ENCODE peak calls at places on chromosomes 12 and 14, in four cellular contexts. V is GM20000, H is HEK293T, X is ELR. Z is an unnamed sample.

GRCh38 chr14:74502236-74503019 is 8.9 kb downstream of the ISCA2 start:
- DNase-seq in X (peak), H (peak), V (peak), Z (no peak)

GRCh38 chr12:11727133-11727664 is 77.7 kb downstream of the ETV6 start:
- DNase-seq in X (no peak), H (no peak), V (no peak), Z (no peak)

GRCh38 chr12:96047621-96048211 is 12.3 kb upstream of the LTA4H start:
- DNase-seq in V (peak), X (peak), H (no peak), Z (peak)

GRCh38 chr12:71456316-71456715 is 16.7 kb downstream of the LGR5 start:
- DNase-seq in H (no peak), X (no peak), V (no peak), Z (peak)

GRCh38 chr12:52217223-52217622 is 15.8 kb upstream of the KRT7 start:
- DNase-seq in X (no peak), V (no peak), H (no peak), Z (peak)

GRCh38 chr12:115313929-115314328 is 630.0 kb upstream of the TBX3 start:
- DNase-seq in H (no peak), X (peak), V (no peak), Z (no peak)

GRCh38 chr12:107263980-107264379 is 170.6 kb upstream of the CRY1 start:
- DNase-seq in X (no peak), H (no peak), V (no peak), Z (no peak)

GRCh38 chr14:105047283-105048016 is 17.8 kb downstream of the GPR132 start:
- DNase-seq in X (no peak), V (no peak), H (no peak), Z (no peak)

GRCh38 chr12:55706840-55707671 is 648 bp downstream of the ITGA7 start:
- DNase-seq in X (peak), V (no peak), H (peak), Z (no peak)

GRCh38 chr12:32108829-32109228 is 2.2 kb downstream of the BICD1 start:
- DNase-seq in X (no peak), V (no peak), H (no peak), Z (no peak)

GRCh38 chr12:131075194-131075593 is 121.5 kb downstream of the ADGRD1 start:
- DNase-seq in V (no peak), X (no peak), H (no peak), Z (no peak)

GRCh38 chr12:98352218-98352811 is 163.1 kb upstream of the TMPO start:
- DNase-seq in H (no peak), X (peak), V (no peak), Z (no peak)

GRCh38 chr12:59646636-59647035 is 50.8 kb downstream of the SLC16A7 start:
- DNase-seq in H (no peak), X (no peak), V (no peak), Z (no peak)

GRCh38 chr14:53278602-53279506 is 125.7 kb upstream of the DDHD1 start:
- DNase-seq in V (no peak), X (peak), H (no peak), Z (peak)

GRCh38 chr12:50597200-50598195 is 92.7 kb downstream of the DIP2B start:
- DNase-seq in H (no peak), V (peak), X (peak), Z (no peak)

GRCh38 chr14:53979747-53980642 is 23.4 kb upstream of the BMP4 start:
- DNase-seq in V (no peak), H (no peak), X (peak), Z (no peak)

GRCh38 chr12:98618952-98619351 is 25.5 kb downstream of the SLC25A3 start:
- DNase-seq in X (no peak), V (no peak), H (no peak), Z (no peak)

GRCh38 chr12:102023343-102023930 is 38.4 kb downstream of the WASHC3 start:
- DNase-seq in H (no peak), X (peak), V (no peak), Z (no peak)

GRCh38 chr12:132308311-132309161 is 20.9 kb downstream of the GALNT9 start:
- DNase-seq in V (no peak), H (no peak), X (no peak), Z (no peak)

GRCh38 chr12:48965447-48965846 is 6.1 kb downstream of the WNT10B start:
- DNase-seq in V (peak), H (no peak), X (peak), Z (no peak)

GRCh38 chr12:96698965-96699364 is 208.1 kb upstream of the NEDD1 start:
- DNase-seq in X (no peak), H (no peak), V (no peak), Z (no peak)

GRCh38 chr14:75142494-75142893 is 15.6 kb upstream of the NEK9 start:
- DNase-seq in X (no peak), V (no peak), H (no peak), Z (no peak)

GRCh38 chr12:10169094-10169493 is 2.8 kb downstream of the OLR1 start:
- DNase-seq in H (no peak), X (peak), V (no peak), Z (no peak)

GRCh38 chr12:89936631-89937030 is 228.0 kb upstream of the ATP2B1 start:
- DNase-seq in V (no peak), X (no peak), H (no peak), Z (no peak)

GRCh38 chr14:63760014-63760413 is 32.1 kb upstream of the SGPP1 start:
- DNase-seq in H (no peak), X (no peak), V (peak), Z (no peak)

GRCh38 chr14:98907981-98908544 is 363.9 kb downstream of the BCL11B start:
- DNase-seq in X (no peak), H (no peak), V (no peak), Z (no peak)

GRCh38 chr12:1949771-1950470 is 31.5 kb upstream of the CACNA2D4 start:
- DNase-seq in H (no peak), V (no peak), X (no peak), Z (no peak)

GRCh38 chr14:51630987-51631386 is 20.7 kb upstream of the FRMD6 start:
- DNase-seq in H (no peak), X (no peak), V (no peak), Z (no peak)

GRCh38 chr14:34826661-34827060 is 48.5 kb downstream of the BAZ1A start:
- DNase-seq in X (peak), H (no peak), V (no peak), Z (no peak)

GRCh38 chr12:28172434-28173030 is 17.7 kb upstream of the CCDC91 start:
- DNase-seq in X (peak), H (peak), V (no peak), Z (no peak)

Z was measured in NCI-H2029.